ENCODE peak calls at places on chromosomes 6 and 20, in five cellular contexts. F is HepG2, V is H1, E is GM12878, H is NT2/D1. Q is an unnamed sample.

GRCh38 chr6:30360139-30360538 is 15.2 kb downstream of the RPP21 start:
- DNase-seq in F (no peak), V (no peak), E (no peak), H (no peak), Q (no peak)

GRCh38 chr20:53751394-53752368 is 158.0 kb upstream of the ZNF217 start:
- DNase-seq in F (no peak), V (no peak), E (peak), H (no peak), Q (no peak)

GRCh38 chr6:161422710-161423109 is 148.8 kb upstream of the AGPAT4 start:
- DNase-seq in F (no peak), V (no peak), E (no peak), H (no peak), Q (no peak)

GRCh38 chr6:133553652-133554051 is 312.5 kb downstream of the EYA4 start:
- DNase-seq in F (peak), V (no peak), E (no peak), H (peak), Q (peak)

GRCh38 chr20:46010491-46011405 is 2.0 kb downstream of the MMP9 start:
- DNase-seq in F (no peak), V (no peak), E (no peak), H (no peak), Q (no peak)

GRCh38 chr6:87772597-87773530 is 70.8 kb upstream of the AKIRIN2 start:
- DNase-seq in F (peak), V (no peak), E (no peak), H (no peak), Q (no peak)

GRCh38 chr6:39377530-39377929 is 55.0 kb upstream of the KCNK16 start:
- DNase-seq in F (peak), V (peak), E (no peak), H (peak), Q (peak)

GRCh38 chr6:43762410-43762768 is 7.6 kb upstream of the VEGFA start:
- DNase-seq in F (no peak), V (no peak), E (no peak), H (no peak), Q (no peak)

GRCh38 chr6:56393615-56394612 is 146.5 kb upstream of the COL21A1 start:
- DNase-seq in F (no peak), V (no peak), E (no peak), H (no peak), Q (no peak)

GRCh38 chr6:33958208-33958862 is 154.5 kb upstream of the MLN start:
- DNase-seq in F (peak), V (no peak), E (no peak), H (no peak), Q (no peak)

GRCh38 chr20:2692036-2692885 is at the start of gene EBF4:
- DNase-seq in F (no peak), V (no peak), E (no peak), H (no peak), Q (peak)

GRCh38 chr6:25270559-25270958 is 8.6 kb upstream of the CARMIL1 start:
- DNase-seq in F (peak), V (no peak), E (no peak), H (no peak), Q (no peak)

GRCh38 chr6:42925248-42925857 is 3.9 kb upstream of the CNPY3 start:
- DNase-seq in F (no peak), V (no peak), E (no peak), H (no peak), Q (no peak)

GRCh38 chr6:90080876-90081464 is 186.7 kb downstream of the GJA10 start:
- DNase-seq in F (no peak), V (no peak), E (peak), H (no peak), Q (no peak)
- TF ChIP-seq SUZ12 in F (no peak), V (no peak), E (no peak), H (no peak), Q (no peak)

DNA sequence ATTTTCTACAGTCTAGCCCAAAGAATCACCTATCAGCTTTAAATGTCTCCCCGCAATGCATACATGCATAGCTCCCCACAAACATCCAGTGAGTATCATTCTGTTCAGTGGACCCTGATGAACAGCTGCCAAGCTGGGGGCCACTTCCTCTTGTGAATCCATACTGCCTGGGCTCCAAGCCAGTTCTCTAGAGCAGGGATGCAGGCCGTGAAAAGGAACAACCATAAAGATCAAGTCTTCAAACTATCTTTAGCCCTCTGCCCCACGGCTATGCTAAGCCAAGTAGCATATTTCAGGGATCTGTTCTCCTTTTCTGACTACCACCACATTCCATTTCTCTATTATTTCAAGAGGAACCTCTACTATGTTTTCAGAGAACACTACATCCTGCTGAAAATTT is 191.7 kb upstream of the BTBD3 start:
- DNase-seq in F (no peak), V (no peak), E (no peak), H (no peak), Q (no peak)
- TF ChIP-seq SUZ12 in F (no peak), V (no peak), E (no peak), H (no peak), Q (no peak)

DNA sequence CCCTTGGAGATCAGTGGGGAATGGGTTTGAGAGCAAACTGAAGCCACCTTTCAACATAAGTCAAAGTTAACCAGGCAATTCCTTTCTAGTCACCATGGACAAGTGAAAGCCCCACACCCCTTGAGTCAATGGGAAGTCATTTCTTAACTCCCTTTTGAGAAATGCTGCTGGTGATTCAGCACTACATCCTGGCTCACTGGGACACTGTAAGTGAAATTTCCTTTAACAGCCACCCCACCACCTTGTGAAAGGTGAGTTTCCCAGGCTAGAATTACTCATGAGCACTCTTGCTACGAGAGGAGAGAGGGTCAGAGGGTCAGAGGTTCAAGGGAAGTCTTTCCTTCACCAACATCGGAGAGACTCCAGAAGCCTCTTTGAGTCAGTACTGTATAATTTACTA is 93.3 kb upstream of the MARCKS start:
- DNase-seq in F (no peak), V (no peak), E (peak), H (no peak), Q (no peak)
- TF ChIP-seq SUZ12 in F (no peak), V (no peak), E (no peak), H (no peak), Q (no peak)

DNA sequence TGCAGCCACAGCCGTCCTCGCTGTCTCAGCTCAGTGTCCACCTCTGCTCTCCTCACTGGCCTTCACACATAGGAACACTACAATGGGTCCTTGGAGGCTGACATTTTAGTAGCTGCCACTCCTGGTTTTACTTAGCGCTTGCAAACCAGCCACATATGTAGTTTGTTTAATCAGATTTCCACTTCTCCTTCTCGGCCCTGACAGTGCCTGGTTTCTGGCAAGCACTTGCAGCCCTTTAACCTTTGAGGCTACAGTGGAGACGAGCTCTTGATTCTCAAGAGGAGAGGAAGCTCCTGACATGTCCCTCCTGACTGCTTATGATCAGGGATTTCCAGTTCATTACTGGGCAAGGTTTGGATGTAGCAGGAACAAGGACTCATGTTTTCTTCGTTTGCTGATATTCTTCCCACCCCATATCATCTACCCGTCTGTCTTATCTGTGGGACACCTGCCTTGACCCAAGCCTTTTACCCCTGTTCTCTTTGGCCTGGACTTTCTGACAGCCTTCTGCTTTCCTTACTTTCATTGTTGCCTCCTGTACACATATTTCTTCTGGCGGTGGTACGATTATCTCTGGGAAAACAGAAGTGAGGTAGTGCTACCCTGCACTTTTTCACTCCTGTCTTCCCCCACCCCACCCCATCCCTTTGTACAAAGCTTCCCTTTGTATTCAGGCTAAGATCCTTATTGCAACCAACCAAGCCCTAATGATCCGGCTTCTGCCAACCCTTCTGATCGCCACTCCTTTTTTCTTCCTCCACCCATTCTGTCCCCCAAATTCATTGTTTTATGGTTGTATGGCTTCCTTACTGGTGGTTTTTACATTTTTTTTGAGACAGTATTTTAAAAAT is 31.2 kb downstream of the CEP43 start:
- DNase-seq in F (no peak), V (no peak), E (no peak), H (no peak), Q (no peak)
- TF ChIP-seq SUZ12 in F (no peak), V (no peak), E (no peak), H (no peak), Q (no peak)

GRCh38 chr6:44918893-44919292 is 409.2 kb upstream of the RUNX2 start:
- DNase-seq in F (no peak), V (no peak), E (no peak), H (no peak), Q (no peak)

GRCh38 chr6:44917430-44917829 is 410.7 kb upstream of the RUNX2 start:
- DNase-seq in F (no peak), V (no peak), E (no peak), H (no peak), Q (no peak)

GRCh38 chr6:44921787-44922186 is 406.3 kb upstream of the RUNX2 start:
- DNase-seq in F (peak), V (no peak), E (no peak), H (no peak), Q (no peak)

GRCh38 chr6:44923416-44923815 is 404.7 kb upstream of the RUNX2 start:
- DNase-seq in F (no peak), V (no peak), E (no peak), H (no peak), Q (no peak)

GRCh38 chr6:44920952-44921491 is 407.1 kb upstream of the RUNX2 start:
- DNase-seq in F (peak), V (no peak), E (no peak), H (no peak), Q (no peak)
- TF ChIP-seq SUZ12 in F (no peak), V (no peak), E (no peak), H (no peak), Q (no peak)

DNA sequence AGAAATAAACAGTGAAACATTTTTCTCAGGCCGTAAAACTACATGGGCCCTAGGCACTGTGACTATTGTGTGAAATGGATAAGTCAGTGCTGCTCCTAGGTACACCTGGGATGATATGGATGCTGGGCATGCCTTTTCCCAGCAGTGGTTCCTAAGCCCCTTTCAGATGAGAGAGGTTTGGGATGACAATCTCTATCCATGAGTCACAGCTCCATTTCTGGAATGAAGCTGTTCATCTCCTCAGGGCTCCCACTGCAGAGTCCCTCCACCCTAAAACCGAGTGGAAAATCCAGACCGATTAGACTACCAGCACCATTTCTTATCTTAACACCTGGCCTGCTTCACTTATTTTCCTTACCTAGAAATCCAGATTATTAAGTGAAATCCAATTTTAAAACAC is 6.0 kb upstream of the SIM1 start:
- DNase-seq in F (no peak), V (no peak), E (no peak), H (no peak), Q (no peak)
- TF ChIP-seq SUZ12 in F (no peak), V (no peak), E (no peak), H (no peak), Q (no peak)

DNA sequence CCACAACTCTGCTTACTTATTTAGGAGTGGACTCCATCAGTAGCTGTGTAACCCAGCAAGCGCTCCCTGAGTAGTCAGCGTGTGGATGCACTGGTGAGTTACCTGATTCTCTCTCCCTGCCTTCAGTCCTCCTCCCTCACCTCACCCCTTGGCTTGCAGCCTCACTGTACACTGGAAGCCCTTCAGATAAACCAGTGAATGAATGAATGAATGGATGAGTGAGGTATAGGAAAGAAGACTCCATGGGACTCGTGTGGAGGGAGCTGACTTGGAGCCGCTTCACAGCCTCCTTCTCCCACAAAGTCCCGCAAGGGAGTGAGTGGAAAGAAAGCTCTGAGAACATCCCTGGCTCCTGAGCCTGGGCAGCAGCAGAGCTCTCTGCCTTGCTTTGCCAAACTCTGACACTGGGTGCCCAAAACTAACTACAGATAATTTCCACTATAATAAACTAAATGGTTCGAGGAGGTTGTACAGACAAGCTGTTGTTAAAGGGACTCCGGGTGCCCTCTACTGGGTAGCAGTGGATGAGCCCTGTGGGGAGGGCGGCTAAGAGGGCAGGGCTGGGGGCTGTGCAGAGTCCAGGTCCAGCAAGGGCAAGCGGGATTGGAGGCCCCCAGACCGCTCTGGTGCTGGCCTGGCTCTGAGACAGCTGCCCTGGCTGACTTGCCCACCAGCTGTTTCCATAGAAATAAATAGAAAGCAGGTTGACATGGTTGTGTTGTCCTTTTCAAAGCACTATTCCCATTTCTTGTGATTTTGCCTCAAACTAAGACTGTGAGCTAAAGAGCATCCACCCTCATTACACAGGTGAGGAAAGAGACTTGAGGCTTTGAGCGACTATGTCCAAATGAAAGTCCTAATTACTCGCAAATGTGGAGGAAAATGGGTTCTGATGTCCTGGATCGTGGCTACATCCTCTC is 167.7 kb upstream of the CST7 start:
- DNase-seq in F (peak), V (no peak), E (no peak), H (no peak), Q (peak)
- TF ChIP-seq SUZ12 in F (no peak), V (no peak), E (no peak), H (no peak), Q (no peak)

GRCh38 chr20:48295445-48295903 is 510.2 kb upstream of the SULF2 start:
- DNase-seq in F (peak), V (peak), E (no peak), H (peak), Q (peak)
- TF ChIP-seq SUZ12 in F (no peak), V (no peak), E (no peak), H (no peak), Q (no peak)

GRCh38 chr20:4811661-4812181 is 90.0 kb downstream of the PRND start:
- DNase-seq in F (no peak), V (no peak), E (peak), H (no peak), Q (no peak)
- TF ChIP-seq SUZ12 in F (no peak), V (no peak), E (no peak), H (no peak), Q (no peak)

DNA sequence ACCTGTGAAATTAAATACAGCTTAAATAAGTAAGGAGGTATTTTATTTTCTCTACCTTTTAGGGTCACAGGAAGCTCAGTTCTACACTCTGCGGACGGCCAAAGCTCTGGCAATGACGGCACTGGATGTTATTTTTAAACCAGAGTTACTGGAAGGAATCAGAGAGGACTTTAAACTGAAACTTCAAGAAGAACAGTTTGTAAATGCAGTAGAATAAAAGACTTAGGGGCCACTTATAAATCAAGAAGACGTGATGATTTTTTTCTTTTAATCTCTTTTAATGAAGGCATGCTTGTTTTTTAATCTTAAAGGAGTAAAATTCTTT is 16.2 kb downstream of the PM20D2 start:
- DNase-seq in F (no peak), V (no peak), E (no peak), H (no peak), Q (no peak)
- TF ChIP-seq SUZ12 in F (no peak), V (no peak), E (no peak), H (no peak), Q (no peak)